ENCODE peak calls at places on chromosomes 13 and 19, in four cellular contexts. T, L, W and J are unnamed samples.

GRCh38 chr13:45518525-45519235 is 53.9 kb downstream of the COG3 start:
- DNase-seq in T (no peak), L (no peak), W (no peak), J (no peak)

GRCh38 chr13:44184740-44185139 is 188.9 kb upstream of the SERP2 start:
- DNase-seq in T (no peak), L (no peak), W (no peak), J (no peak)

GRCh38 chr13:94232956-94233355 is 246.5 kb downstream of the DCT start:
- DNase-seq in T (no peak), L (no peak), W (no peak), J (no peak)

GRCh38 chr19:35267818-35268545 is 780 bp upstream of the USF2 start:
- DNase-seq in T (peak), L (peak), W (peak), J (peak)

GRCh38 chr19:45103200-45103624 is 10.2 kb downstream of the PPP1R37 start:
- DNase-seq in T (no peak), L (no peak), W (no peak), J (no peak)

GRCh38 chr19:6500837-6501739 is 1.0 kb downstream of the TUBB4A start:
- DNase-seq in T (no peak), L (no peak), W (no peak), J (no peak)

GRCh38 chr19:38729653-38730469 is 14.4 kb downstream of the CAPN12 start:
- DNase-seq in T (peak), L (peak), W (peak), J (peak)

GRCh38 chr19:16901491-16902175 is 12.8 kb downstream of the F2RL3 start:
- DNase-seq in T (no peak), L (no peak), W (no peak), J (no peak)

GRCh38 chr19:45952691-45953505 is 20.8 kb downstream of the NOVA2 start:
- DNase-seq in T (no peak), L (peak), W (peak), J (no peak)

GRCh38 chr19:47063874-47064273 is 15.4 kb upstream of the TMEM160 start:
- DNase-seq in T (no peak), L (no peak), W (no peak), J (no peak)

GRCh38 chr13:21075303-21076264 is 14.2 kb upstream of the LATS2 start:
- DNase-seq in T (no peak), L (peak), W (no peak), J (no peak)

GRCh38 chr13:34156841-34157365 is 339.0 kb downstream of the RFC3 start:
- DNase-seq in T (peak), L (no peak), W (peak), J (no peak)

GRCh38 chr19:14686411-14686810 is 3.4 kb upstream of the ZNF333 start:
- DNase-seq in T (peak), L (no peak), W (no peak), J (no peak)

GRCh38 chr19:409006-409514 is at the start of gene C2CD4C:
- DNase-seq in T (no peak), L (peak), W (no peak), J (peak)

GRCh38 chr19:32691291-32691951 is at the start of gene NUDT19:
- DNase-seq in T (peak), L (peak), W (peak), J (peak)

GRCh38 chr13:48318014-48318713 is 14.6 kb downstream of the RB1 start:
- DNase-seq in T (no peak), L (peak), W (peak), J (peak)

GRCh38 chr13:105552078-105552477 is 983.4 kb downstream of the EFNB2 start:
- DNase-seq in T (no peak), L (no peak), W (no peak), J (no peak)

GRCh38 chr19:39405930-39406655 is 554 bp upstream of the ZFP36 start:
- DNase-seq in T (no peak), L (no peak), W (no peak), J (no peak)

GRCh38 chr13:19984430-19985218 is 26.1 kb downstream of the ZMYM2 start:
- DNase-seq in T (peak), L (no peak), W (peak), J (no peak)

GRCh38 chr13:50320297-50320862 is 305.1 kb downstream of the KCNRG start:
- DNase-seq in T (peak), L (no peak), W (no peak), J (no peak)

GRCh38 chr13:97133955-97134354 is 88.2 kb upstream of the MBNL2 start:
- DNase-seq in T (no peak), L (no peak), W (no peak), J (no peak)

GRCh38 chr13:97134364-97135095 is 87.6 kb upstream of the MBNL2 start:
- DNase-seq in T (no peak), L (no peak), W (no peak), J (no peak)

GRCh38 chr13:97130201-97130600 is 91.9 kb upstream of the MBNL2 start:
- DNase-seq in T (no peak), L (no peak), W (no peak), J (no peak)

GRCh38 chr13:97133554-97133953 is 88.6 kb upstream of the MBNL2 start:
- DNase-seq in T (no peak), L (no peak), W (no peak), J (no peak)

GRCh38 chr13:97131447-97131846 is 90.7 kb upstream of the MBNL2 start:
- DNase-seq in T (no peak), L (no peak), W (no peak), J (no peak)
- H3K4me3 ChIP-seq in T (no peak), L (no peak), W (no peak), J (no peak)

DNA sequence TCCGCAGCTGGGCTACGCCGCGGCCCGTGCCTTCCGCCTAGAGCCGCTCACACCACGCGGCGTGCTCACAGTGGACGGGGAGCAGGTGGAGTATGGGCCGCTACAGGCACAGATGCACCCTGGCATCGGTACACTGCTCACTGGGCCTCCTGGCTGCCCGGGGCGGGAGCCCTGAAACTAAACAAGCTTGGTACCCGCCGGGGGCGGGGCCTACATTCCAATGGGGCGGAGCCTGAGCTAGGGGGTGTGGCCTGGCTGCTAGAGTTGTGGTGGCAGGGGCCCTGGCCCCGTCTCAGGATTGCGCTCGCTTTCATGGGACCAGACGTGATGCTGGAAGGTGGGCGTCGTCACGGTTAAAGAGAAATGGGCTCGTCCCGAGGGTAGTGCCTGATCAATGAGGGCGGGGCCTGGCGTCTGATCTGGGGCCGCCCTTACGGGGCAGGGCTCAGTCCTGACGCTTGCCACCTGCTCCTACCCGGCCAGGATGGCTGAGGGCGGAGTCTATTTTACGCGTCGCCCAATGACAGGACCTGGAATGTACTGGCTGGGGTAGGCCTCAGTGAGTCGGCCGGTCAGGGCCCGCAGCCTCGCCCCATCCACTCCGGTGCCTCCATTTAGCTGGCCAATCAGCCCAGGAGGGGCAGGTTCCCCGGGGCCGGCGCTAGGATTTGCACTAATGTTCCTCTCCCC is 7.4 kb downstream of the DBP start:
- DNase-seq in T (peak), L (peak), W (peak), J (peak)
- TF ChIP-seq POLR2A in T (no peak), L (no peak), W (peak), J (no peak)

DNA sequence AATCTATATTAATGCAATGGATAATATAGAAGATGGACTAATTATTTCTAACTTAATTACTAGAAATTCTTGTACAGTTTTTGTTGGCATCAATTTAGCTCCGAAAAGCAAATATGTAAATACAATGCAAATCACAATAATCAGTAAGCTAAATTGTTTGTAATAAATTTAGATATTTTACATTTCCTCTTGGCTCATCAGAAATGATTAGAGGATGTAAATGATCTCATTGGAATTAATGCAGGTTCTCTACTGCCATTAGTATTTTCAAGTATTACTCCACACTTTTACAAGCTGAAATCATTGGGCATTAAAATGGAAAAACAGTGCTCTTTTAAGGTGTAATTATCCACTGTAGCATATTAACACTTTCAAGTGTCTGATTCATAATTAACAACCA is 741.8 kb upstream of the MIR17HG start:
- DNase-seq in T (no peak), L (no peak), W (no peak), J (no peak)
- H3K4me3 ChIP-seq in T (no peak), L (no peak), W (no peak), J (no peak)

DNA sequence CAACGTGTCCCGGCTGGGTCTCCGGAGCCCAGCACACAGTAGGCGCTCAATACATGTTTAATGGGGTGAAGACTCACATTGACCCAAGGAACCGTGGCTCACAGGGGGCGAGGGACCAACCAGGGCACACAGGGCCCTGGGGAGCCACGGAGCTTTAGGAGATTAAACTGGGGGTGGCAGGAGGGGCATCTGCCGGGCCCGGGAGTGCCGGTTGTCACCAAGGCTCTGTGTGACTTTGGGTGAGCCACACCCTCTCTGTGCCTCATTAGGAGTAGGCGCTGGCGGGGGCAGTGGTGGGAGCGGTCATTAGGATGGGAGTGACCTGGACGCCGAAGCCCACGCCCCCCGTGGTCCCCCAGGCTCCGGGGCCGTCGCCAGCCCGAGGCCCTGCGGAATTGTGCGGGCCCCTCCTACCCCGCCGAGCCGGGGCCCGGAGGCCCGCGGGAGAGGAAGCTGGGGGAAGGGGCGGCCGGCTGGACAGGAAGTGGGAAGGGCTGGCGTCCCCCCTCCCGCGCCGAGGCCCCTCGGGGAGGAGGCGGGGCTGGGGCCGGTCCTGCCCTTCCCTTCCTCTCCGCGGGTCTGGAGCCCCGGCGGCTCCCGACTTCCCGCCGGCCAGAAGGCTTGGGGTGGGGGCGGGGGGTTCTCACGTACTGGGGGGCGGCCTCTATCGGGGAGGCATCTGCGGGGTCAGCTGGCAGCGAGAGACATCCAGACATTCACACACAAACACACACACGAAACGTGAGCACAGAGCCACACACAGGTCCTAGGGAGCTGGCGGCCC is 1.8 kb upstream of the SSBP4 start:
- DNase-seq in T (no peak), L (peak), W (peak), J (peak)
- TF ChIP-seq POLR2A in T (no peak), L (peak), W (peak), J (peak)

GRCh38 chr13:98761126-98761978 is 8.9 kb upstream of the SLC15A1 start:
- DNase-seq in T (no peak), L (no peak), W (peak), J (peak)

GRCh38 chr13:98766120-98766519 is 13.6 kb upstream of the SLC15A1 start:
- DNase-seq in T (no peak), L (no peak), W (no peak), J (no peak)

GRCh38 chr13:98766716-98767115 is 14.2 kb upstream of the SLC15A1 start:
- DNase-seq in T (no peak), L (no peak), W (no peak), J (no peak)

GRCh38 chr13:98761979-98762616 is 9.6 kb upstream of the SLC15A1 start:
- DNase-seq in T (no peak), L (no peak), W (no peak), J (no peak)
- H3K4me3 ChIP-seq in T (no peak), L (peak), W (peak), J (peak)

GRCh38 chr19:58277197-58277596 is 1.6 kb upstream of the ZNF8 start:
- DNase-seq in T (no peak), L (no peak), W (no peak), J (no peak)

GRCh38 chr19:58279925-58280316 is 1.2 kb downstream of the ZNF8 start:
- DNase-seq in T (no peak), L (no peak), W (no peak), J (no peak)

GRCh38 chr19:58277748-58278147 is 1.0 kb upstream of the ZNF8 start:
- DNase-seq in T (no peak), L (no peak), W (no peak), J (no peak)

GRCh38 chr19:58278156-58279041 is at the start of gene ZNF8:
- DNase-seq in T (peak), L (peak), W (peak), J (peak)

GRCh38 chr19:58279042-58279924 is 528 bp downstream of the ZNF8 start:
- DNase-seq in T (no peak), L (peak), W (peak), J (peak)
- TF ChIP-seq POLR2A in T (peak), L (no peak), W (no peak), J (no peak)

DNA sequence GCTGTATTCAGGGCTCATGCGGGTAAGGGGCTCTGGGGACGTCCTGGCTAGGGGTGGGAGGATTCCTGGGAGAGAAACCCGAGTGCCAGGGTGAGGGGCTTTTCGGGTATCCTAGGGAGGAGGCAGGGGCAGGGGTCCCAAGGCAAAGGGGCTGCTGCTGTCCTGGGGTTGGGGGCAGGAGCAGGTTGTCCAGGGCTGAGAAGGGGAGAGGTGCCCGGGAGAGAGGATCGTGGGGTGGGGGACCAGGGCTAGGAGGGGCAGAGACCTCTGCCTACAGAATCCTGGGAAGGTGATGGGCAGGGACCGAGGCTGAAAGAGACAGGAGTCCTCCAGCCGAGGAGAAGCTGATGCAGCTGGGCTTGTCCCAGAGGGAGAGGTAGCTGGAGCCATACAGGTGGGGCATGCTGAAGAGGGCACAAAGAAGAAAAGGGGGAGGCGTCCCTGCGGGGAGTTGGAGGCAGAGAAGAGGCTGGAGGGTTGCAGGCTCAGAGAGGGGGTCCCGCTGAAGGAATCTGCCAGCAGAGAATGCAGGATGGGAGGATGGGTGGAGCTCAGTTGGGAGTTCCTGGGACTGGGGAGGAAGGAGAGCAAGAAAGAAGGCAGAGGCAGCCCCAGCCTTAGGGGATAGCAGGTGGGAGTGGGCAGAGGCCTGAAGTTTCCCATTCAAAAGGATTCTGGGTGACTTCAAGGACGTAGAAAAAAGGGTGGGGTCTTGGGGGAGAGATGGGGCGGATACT is 569 bp downstream of the CYP2S1 start:
- DNase-seq in T (no peak), L (no peak), W (no peak), J (no peak)
- H3K4me3 ChIP-seq in T (peak), L (peak), W (no peak), J (no peak)

GRCh38 chr19:12606796-12607195 is 3.8 kb downstream of the ZNF490 start:
- DNase-seq in T (no peak), L (no peak), W (no peak), J (no peak)

GRCh38 chr19:12611361-12611699 is 610 bp downstream of the ZNF791 start:
- DNase-seq in T (peak), L (no peak), W (peak), J (peak)

GRCh38 chr19:12610540-12611360 is at the start of the genes ZNF490 and ZNF791:
- DNase-seq in T (peak), L (peak), W (peak), J (peak)
- TF ChIP-seq POLR2A in T (peak), L (peak), W (peak), J (peak)

DNA sequence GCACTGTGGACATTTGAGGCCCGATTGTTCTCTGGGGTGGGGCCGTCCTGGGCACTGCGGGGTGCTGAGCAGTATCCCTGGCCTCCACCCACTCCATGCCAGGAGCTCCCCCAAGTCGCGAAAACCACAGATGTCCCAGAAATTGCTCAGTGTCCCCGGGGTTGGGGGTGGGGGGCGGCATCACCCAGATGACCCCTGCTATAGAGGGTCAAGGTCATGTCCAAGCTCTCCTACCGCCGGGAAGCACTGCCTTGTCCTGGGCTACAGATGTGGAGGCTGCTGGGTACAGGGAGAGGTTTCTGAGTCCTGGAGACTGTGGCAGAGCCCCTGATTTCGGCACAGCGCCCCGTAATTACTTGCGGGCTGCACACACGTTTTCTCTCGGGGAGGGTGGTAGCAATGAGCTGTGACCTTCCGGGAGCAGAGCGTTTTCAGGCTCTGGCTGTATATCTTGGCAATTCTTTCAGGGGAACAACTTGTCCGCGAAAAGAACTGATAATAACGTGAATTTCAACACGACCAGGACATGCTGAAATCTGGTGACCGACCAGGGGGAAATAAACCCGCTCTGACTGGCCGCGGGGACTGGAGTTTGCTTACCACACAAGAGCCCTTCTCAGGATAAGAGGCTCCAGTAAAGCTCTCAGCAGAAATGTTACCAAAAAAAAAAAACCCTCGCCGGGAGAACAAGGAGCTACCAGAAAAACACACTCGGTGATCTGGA is 68.1 kb downstream of the GNG7 start:
- DNase-seq in T (no peak), L (no peak), W (peak), J (peak)
- H3K4me3 ChIP-seq in T (no peak), L (peak), W (no peak), J (peak)